ENCODE peak calls at places on chromosomes 16 and 17, in four cellular contexts. Y, C, R and K are unnamed samples. For H4K20me1 and H3K4me1, the result is how much of the 10 kb centered on the place peaks cover.

GRCh38 chr16:87950765-87951549 is at the start of gene BANP:
- DNase-seq in C (peak), Y (peak), R (peak), K (peak)

GRCh38 chr17:63984651-63985386 is 12.1 kb upstream of the SCN4A start:
- DNase-seq in R (peak), Y (no peak), C (peak), K (peak)

GRCh38 chr17:77698903-77699615 is 259.4 kb upstream of the TNRC6C start:
- DNase-seq in C (no peak), R (no peak), Y (no peak), K (no peak)

GRCh38 chr17:28573966-28574480 is 2.7 kb downstream of the ALDOC start:
- DNase-seq in R (no peak), Y (no peak), C (no peak), K (no peak)

GRCh38 chr16:714079-714478 is 839 bp upstream of the METRN start:
- DNase-seq in R (no peak), Y (no peak), C (no peak), K (no peak)

GRCh38 chr16:30052671-30053372 is 12.7 kb upstream of the ALDOA start:
- DNase-seq in R (peak), C (peak), Y (peak), K (peak)

GRCh38 chr17:76191891-76192290 is 48.4 kb downstream of the RNF157 start:
- DNase-seq in Y (no peak), C (no peak), R (no peak), K (no peak)

GRCh38 chr16:67246081-67246944 is 968 bp downstream of the FHOD1 start:
- DNase-seq in R (peak), Y (peak), C (peak), K (peak)

GRCh38 chr17:55825213-55825612 is 74.4 kb downstream of the PCTP start:
- DNase-seq in C (no peak), R (no peak), Y (peak), K (no peak)

GRCh38 chr17:10198509-10199249 is at the start of gene GAS7:
- DNase-seq in R (peak), C (peak), Y (no peak), K (peak)

GRCh38 chr17:31369266-31369665 is 22.2 kb upstream of the RAB11FIP4 start:
- DNase-seq in R (peak), C (peak), Y (no peak), K (no peak)

GRCh38 chr17:9021985-9022552 is 759 bp downstream of the NTN1 start:
- DNase-seq in R (peak), Y (no peak), C (peak), K (peak)

GRCh38 chr17:67982034-67982640 is 14.1 kb downstream of the C17orf58 start:
- DNase-seq in R (no peak), Y (no peak), C (no peak), K (no peak)

GRCh38 chr17:73691321-73691766 is 47.1 kb upstream of the SDK2 start:
- DNase-seq in C (no peak), R (no peak), Y (no peak), K (no peak)

GRCh38 chr16:4915226-4915761 is 21.7 kb downstream of the PPL start:
- DNase-seq in R (peak), C (peak), Y (no peak), K (no peak)

GRCh38 chr16:21611546-21612384 is 12.4 kb downstream of the METTL9 start:
- DNase-seq in C (no peak), Y (peak), R (no peak), K (no peak)

GRCh38 chr17:64155090-64155630 is 25.2 kb upstream of the ERN1 start:
- DNase-seq in Y (no peak), R (no peak), C (no peak), K (no peak)

GRCh38 chr17:2398655-2399571 is 1.9 kb downstream of the MNT start:
- DNase-seq in R (peak), Y (peak), C (peak), K (peak)

GRCh38 chr16:88382491-88383400 is at the start of gene ZNF469:
- DNase-seq in Y (no peak), R (peak), C (peak), K (peak)

GRCh38 chr16:79668502-79668901 is 68.0 kb upstream of the MAF start:
- DNase-seq in Y (no peak), R (no peak), C (no peak), K (no peak)

GRCh38 chr16:74585846-74586392 is 21.0 kb downstream of the GLG1 start:
- DNase-seq in C (no peak), Y (no peak), R (no peak), K (no peak)

GRCh38 chr17:80177986-80178590 is 8.3 kb downstream of the CARD14 start:
- DNase-seq in C (no peak), R (no peak), Y (no peak), K (no peak)

GRCh38 chr17:55318081-55318480 is 53.3 kb downstream of the HLF start:
- DNase-seq in Y (no peak), R (no peak), C (no peak), K (no peak)

GRCh38 chr17:80055597-80055996 is 19.2 kb downstream of the CCDC40 start:
- DNase-seq in R (no peak), Y (no peak), C (no peak), K (no peak)

GRCh38 chr16:67801889-67802288 is 4.5 kb downstream of the RANBP10 start:
- DNase-seq in Y (no peak), R (no peak), C (no peak), K (no peak)

GRCh38 chr16:81946206-81946605 is 65.1 kb downstream of the SDR42E1 start:
- DNase-seq in R (peak), C (no peak), Y (no peak), K (no peak)

GRCh38 chr16:363110-364090 is 6.9 kb downstream of the MRPL28 start:
- DNase-seq in R (no peak), Y (no peak), C (no peak), K (no peak)

GRCh38 chr16:1960665-1961630 is 1.6 kb downstream of the NDUFB10 start:
- DNase-seq in R (peak), Y (no peak), C (peak), K (no peak)

GRCh38 chr16:12017583-12017982 is 41.0 kb downstream of the SNX29 start:
- DNase-seq in C (peak), Y (no peak), R (peak), K (no peak)

GRCh38 chr17:44084131-44084538 is 13.6 kb downstream of the G6PC3 start:
- DNase-seq in Y (peak), R (no peak), C (no peak), K (no peak)

GRCh38 chr17:64042700-64043485 is 22.5 kb upstream of the ICAM2 start:
- DNase-seq in R (no peak), Y (no peak), C (no peak), K (no peak)

GRCh38 chr17:51050291-51051033 is 70.2 kb downstream of the SPAG9 start:
- DNase-seq in Y (no peak), C (no peak), R (peak), K (peak)

GRCh38 chr16:9966569-9967157 is 215.6 kb downstream of the GRIN2A start:
- DNase-seq in Y (no peak), R (peak), C (no peak), K (no peak)
- H4K20me1 ChIP-seq in Y (under half), R (under half), C (under half), K (under half)

GRCh38 chr17:46135126-46135812 is 58.0 kb downstream of the KANSL1 start:
- DNase-seq in R (no peak), Y (no peak), C (no peak), K (no peak)
- H3K4me1 ChIP-seq in R (under half), Y (under half), C (under half), K (under half)

DNA sequence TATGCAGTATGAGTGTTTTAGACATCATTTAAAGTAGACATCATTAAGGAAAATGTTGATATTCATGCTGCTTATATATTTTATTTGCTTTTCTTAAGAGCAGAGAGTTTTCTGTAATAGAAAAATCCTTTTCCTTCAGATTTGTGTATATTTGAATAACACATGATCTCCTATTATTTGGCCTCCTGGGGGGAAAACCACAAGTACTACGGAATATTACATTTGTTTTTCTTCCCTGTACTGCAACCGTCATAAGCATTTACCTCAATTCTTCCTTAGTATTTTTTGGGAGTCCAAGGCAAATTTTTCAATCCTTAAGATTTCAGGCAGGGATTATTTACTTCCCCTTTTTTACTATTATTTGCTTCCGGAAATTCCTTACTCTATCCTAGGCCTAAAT is 6.0 kb downstream of the RSPRY1 start:
- DNase-seq in R (peak), Y (no peak), C (peak), K (no peak)
- H3K4me2 ChIP-seq in R (no peak), Y (no peak), C (no peak), K (no peak)

GRCh38 chr17:36495076-36495578 is 8.6 kb downstream of the ZNHIT3 start:
- DNase-seq in Y (no peak), C (no peak), R (no peak), K (no peak)

GRCh38 chr17:36494674-36495073 is 8.2 kb downstream of the ZNHIT3 start:
- DNase-seq in R (no peak), Y (no peak), C (no peak), K (no peak)

GRCh38 chr17:36493956-36494355 is 7.5 kb downstream of the ZNHIT3 start:
- DNase-seq in Y (no peak), C (no peak), R (peak), K (no peak)

GRCh38 chr17:36498155-36498554 is 11.7 kb downstream of the ZNHIT3 start:
- DNase-seq in Y (no peak), R (no peak), C (no peak), K (peak)

GRCh38 chr17:36496018-36496789 is 9.7 kb downstream of the ZNHIT3 start:
- DNase-seq in C (peak), R (peak), Y (no peak), K (no peak)
- H4K20me1 ChIP-seq in C (under half), R (under half), Y (under half), K (under half)